ENCODE peak calls at places on chromosomes 7 and 10, in nine cellular contexts. G is nephron progenitor cell; E is right cardiac atrium; B is activated naive CD4-positive, alpha-beta T cell; N is activated T-helper 1 cell treated with anti-CD3 and anti-CD28 coated beads, Interleukin-12 subunit alpha, Interleukin-12 subunit beta, Interleukin-2, Interleukin-4 antibody, amounts not matched to agents 30 ng/mL and 10 ng/mL and 1 ng/mL, durations not matched to agents 14 hours and 24 hours and 36 hours; R is neural crest cell; K is ELR; F is activated naive CD8-positive, alpha-beta T cell treated with anti-CD3 and anti-CD28 coated beads, Interleukin-2, amount 50 U/mL, for 24 hours; T is astrocyte of the spinal cord. I is an unnamed sample.

GRCh38 chr10:133476641-133476990 is 22.9 kb downstream of the SCART1 start:
- DNase-seq in G (no peak), E (no peak), B (no peak), N (no peak), R (no peak), K (no peak), F (no peak), T (no peak), I (no peak)

GRCh38 chr10:46528675-46529615 is 27.5 kb downstream of the GPRIN2 start:
- DNase-seq in G (no peak), E (peak; percentile 27), B (no peak), N (no peak), R (no peak), K (no peak), F (no peak), T (no peak), I (peak; percentile 5)

GRCh38 chr10:132458595-132459251 is 61.7 kb downstream of the PWWP2B start:
- DNase-seq in G (peak; percentile 86), E (peak; percentile 87), B (peak; percentile 53), N (peak; percentile 53), R (peak; percentile 84), K (peak; percentile 49), F (peak; percentile 78), T (no peak), I (peak; percentile 88)

GRCh38 chr7:141158562-141158961 is 84.7 kb downstream of the TMEM178B start:
- DNase-seq in G (no peak), E (peak; percentile 59), B (no peak), N (no peak), R (no peak), K (peak; percentile 96), F (no peak), T (peak; percentile 99), I (peak; percentile 21)

GRCh38 chr10:78042058-78042751 is 8.5 kb downstream of the RPS24 start:
- DNase-seq in G (no peak), E (peak; percentile 45), B (no peak), N (no peak), R (no peak), K (peak; percentile 26), F (no peak), T (no peak), I (no peak)

GRCh38 chr7:14836006-14836405 is 66.5 kb downstream of the DGKB start:
- DNase-seq in G (no peak), E (no peak), B (no peak), N (no peak), R (no peak), K (no peak), F (no peak), T (no peak), I (no peak)

GRCh38 chr7:43085992-43086391 is 26.5 kb upstream of the HECW1 start:
- DNase-seq in G (no peak), E (no peak), B (no peak), N (no peak), R (no peak), K (no peak), F (no peak), T (no peak), I (no peak)

GRCh38 chr10:133520193-133520738 is 6.9 kb upstream of the CYP2E1 start:
- DNase-seq in G (peak; percentile 30), E (peak; percentile 92), B (peak; percentile 87), N (peak; percentile 80), R (no peak), K (peak; percentile 77), F (peak; percentile 97), T (peak; percentile 14), I (peak; percentile 89)

GRCh38 chr7:41590951-41591350 is 111.9 kb downstream of the INHBA start:
- DNase-seq in G (no peak), E (no peak), B (no peak), N (no peak), R (no peak), K (no peak), F (no peak), T (no peak), I (no peak)

GRCh38 chr7:31948041-31948440 is 122.2 kb downstream of the PDE1C start:
- DNase-seq in G (no peak), E (no peak), B (no peak), N (no peak), R (no peak), K (peak; percentile 92), F (no peak), T (peak; percentile 93), I (no peak)

GRCh38 chr10:48215148-48215982 is 59.1 kb downstream of the FRMPD2 start:
- DNase-seq in G (peak; percentile 75), E (no peak), B (no peak), N (peak; percentile 9), R (peak; percentile 57), K (peak; percentile 63), F (peak; percentile 55), T (peak; percentile 31), I (peak; percentile 53)

GRCh38 chr10:103933557-103934121 is 15.7 kb upstream of the STN1 start:
- DNase-seq in G (no peak), E (no peak), B (no peak), N (no peak), R (no peak), K (no peak), F (no peak), T (no peak), I (no peak)